ENCODE peak calls at places on chromosomes 6 and 20, in six cellular contexts. T is H7; C is Daoy; Q is NCI-H1048; S is stimulated activated CD4-positive, alpha-beta T cell treated with anti-CD3 and anti-CD28 coated beads, Interleukin-12 subunit alpha, Interleukin-12 subunit beta, amount 100 ng/mL, for 24 hours; A is activated CD4-positive, alpha-beta T cell treated with anti-CD3 and anti-CD28 coated beads, Interleukin-2, amount 50 U/mL, for 24 hours. H is an unnamed sample.
A peak's percentile ranks its signal among the peaks of the same experiment; 100 is the strongest.

GRCh38 chr6:53669592-53669991 is 4.0 kb upstream of the KLHL31 start:
- DNase-seq in Q (no peak), A (no peak), S (no peak), T (no peak), C (no peak), H (no peak)

GRCh38 chr6:55293116-55293515 is 34.2 kb upstream of the GFRAL start:
- DNase-seq in C (peak; percentile 4), Q (no peak), T (no peak), A (no peak), S (no peak), H (no peak)

GRCh38 chr6:105174512-105174911 is 5.3 kb downstream of the POPDC3 start:
- DNase-seq in C (peak; percentile 49), T (no peak), S (no peak), A (no peak), Q (no peak), H (no peak)

GRCh38 chr6:2839195-2839981 is 2.3 kb downstream of the SERPINB1 start:
- DNase-seq in Q (no peak), S (no peak), C (peak; percentile 65), A (no peak), T (no peak), H (no peak)

GRCh38 chr6:39922821-39923220 is 11.4 kb downstream of the MOCS1 start:
- DNase-seq in C (no peak), S (no peak), Q (no peak), T (peak; percentile 24), A (no peak), H (no peak)

GRCh38 chr20:6855806-6856205 is 88.3 kb downstream of the BMP2 start:
- DNase-seq in S (no peak), Q (no peak), C (no peak), A (no peak), T (no peak), H (no peak)

GRCh38 chr20:46023999-46024398 is 5.0 kb upstream of the SLC12A5 start:
- DNase-seq in Q (no peak), C (peak; percentile 52), A (no peak), S (no peak), T (no peak), H (no peak)

GRCh38 chr6:144283781-144284473 is 1.2 kb upstream of the UTRN start:
- DNase-seq in S (no peak), C (peak; percentile 12), Q (no peak), A (no peak), T (peak; percentile 33), H (no peak)

GRCh38 chr20:10619427-10619826 is 54.4 kb downstream of the JAG1 start:
- DNase-seq in T (no peak), C (peak; percentile 79), A (no peak), S (no peak), Q (no peak), H (no peak)

GRCh38 chr6:166317261-166318212 is 9.3 kb upstream of the PRR18 start:
- DNase-seq in A (no peak), S (no peak), Q (no peak), T (no peak), C (no peak), H (no peak)

GRCh38 chr6:108961985-108962384 is 113.8 kb downstream of the ARMC2 start:
- DNase-seq in S (no peak), C (no peak), A (no peak), T (no peak), Q (no peak), H (no peak)

GRCh38 chr6:74170118-74170517 is 474.1 kb downstream of the CD109 start:
- DNase-seq in A (no peak), Q (no peak), T (no peak), S (no peak), C (no peak), H (no peak)

GRCh38 chr6:118558811-118559217 is 10.7 kb downstream of the PLN start:
- DNase-seq in C (no peak), S (no peak), A (no peak), T (no peak), Q (no peak), H (no peak)

GRCh38 chr20:47156431-47156841 is 200.1 kb downstream of the ZMYND8 start:
- DNase-seq in C (no peak), A (no peak), T (no peak), Q (no peak), S (no peak), H (no peak)

GRCh38 chr6:165804331-165805066 is 141.5 kb upstream of the PDE10A start:
- DNase-seq in C (peak; percentile 11), Q (no peak), S (no peak), A (no peak), T (peak; percentile 79), H (no peak)

GRCh38 chr20:41017448-41018042 is 11.1 kb upstream of the TOP1 start:
- DNase-seq in T (no peak), Q (no peak), A (no peak), C (no peak), S (no peak), H (no peak)

GRCh38 chr6:121647905-121648304 is 212.5 kb downstream of the GJA1 start:
- DNase-seq in A (no peak), S (no peak), Q (no peak), C (peak; percentile 32), T (no peak), H (no peak)

GRCh38 chr6:123808556-123808955 is 4.9 kb downstream of the NKAIN2 start:
- DNase-seq in T (no peak), C (no peak), Q (peak; percentile 18), A (no peak), S (no peak), H (peak; percentile 95)

GRCh38 chr20:1324598-1325172 is 4.3 kb downstream of the SDCBP2 start:
- DNase-seq in Q (no peak), C (peak; percentile 66), S (no peak), A (no peak), T (no peak), H (no peak)

GRCh38 chr20:36181934-36182603 is 27.5 kb downstream of the EPB41L1 start:
- DNase-seq in C (peak; percentile 20), T (no peak), S (no peak), Q (no peak), A (no peak), H (no peak)

GRCh38 chr20:45336530-45337366 is 11.5 kb downstream of the SDC4 start:
- DNase-seq in A (no peak), T (no peak), Q (no peak), S (no peak), C (peak; percentile 92), H (no peak)

GRCh38 chr6:4941782-4942672 is 61.8 kb downstream of the RPP40 start:
- DNase-seq in A (peak; percentile 37), S (peak; percentile 29), Q (no peak), C (peak; percentile 95), T (no peak), H (no peak)

GRCh38 chr6:40299666-40300065 is 287.5 kb downstream of the LRFN2 start:
- DNase-seq in T (no peak), C (no peak), S (no peak), A (no peak), Q (no peak), H (no peak)